ENCODE peak calls at places on chromosomes 3 and 15, in eight cellular contexts. One of them, this sample, is unnamed. For H3K4me1 and H3K27me3, the result is how much of the 10 kb centered on the place peaks cover.

GRCh38 chr3:55158345-55158744 is 230.5 kb upstream of the LRTM1 start:
- DNase-seq in heart left ventricle: no peak
- DNase-seq in adrenal gland: no peak
- DNase-seq in transverse colon: no peak
- DNase-seq in Peyer's patch: no peak
- DNase-seq in tibial nerve: no peak
- DNase-seq in HCT116: no peak
- DNase-seq in ovary: no peak
- DNase-seq in this sample: no peak

GRCh38 chr15:80920271-80920699 is 69.3 kb downstream of the MESD start:
- DNase-seq in adrenal gland: no peak
- DNase-seq in heart left ventricle: no peak
- DNase-seq in tibial nerve: no peak
- DNase-seq in ovary: no peak
- DNase-seq in transverse colon: no peak
- DNase-seq in HCT116: no peak
- DNase-seq in Peyer's patch: no peak
- DNase-seq in this sample: no peak

GRCh38 chr15:40776537-40777141 is 6.9 kb downstream of the C15orf62 start:
- DNase-seq in heart left ventricle: no peak
- DNase-seq in transverse colon: no peak
- DNase-seq in HCT116: no peak
- DNase-seq in tibial nerve: no peak
- DNase-seq in Peyer's patch: no peak
- DNase-seq in ovary: no peak
- DNase-seq in adrenal gland: peak
- DNase-seq in this sample: no peak

GRCh38 chr15:49232407-49232806 is 62.4 kb downstream of the GALK2 start:
- DNase-seq in tibial nerve: no peak
- DNase-seq in adrenal gland: no peak
- DNase-seq in heart left ventricle: no peak
- DNase-seq in HCT116: no peak
- DNase-seq in Peyer's patch: no peak
- DNase-seq in transverse colon: no peak
- DNase-seq in ovary: no peak
- DNase-seq in this sample: no peak

GRCh38 chr3:57233799-57234198 is 6.3 kb downstream of the APPL1 start:
- DNase-seq in tibial nerve: no peak
- DNase-seq in ovary: no peak
- DNase-seq in heart left ventricle: no peak
- DNase-seq in adrenal gland: no peak
- DNase-seq in Peyer's patch: no peak
- DNase-seq in HCT116: no peak
- DNase-seq in transverse colon: no peak
- DNase-seq in this sample: no peak

GRCh38 chr15:29621626-29622025 is 200.6 kb downstream of the TJP1 start:
- DNase-seq in Peyer's patch: no peak
- DNase-seq in tibial nerve: no peak
- DNase-seq in HCT116: no peak
- DNase-seq in transverse colon: no peak
- DNase-seq in heart left ventricle: no peak
- DNase-seq in adrenal gland: no peak
- DNase-seq in ovary: no peak
- DNase-seq in this sample: no peak

GRCh38 chr3:155744091-155744625 is 713 bp downstream of the PLCH1 start:
- DNase-seq in transverse colon: peak
- DNase-seq in heart left ventricle: peak
- DNase-seq in Peyer's patch: peak
- DNase-seq in tibial nerve: no peak
- DNase-seq in ovary: peak
- DNase-seq in HCT116: peak
- DNase-seq in adrenal gland: peak
- DNase-seq in this sample: peak

GRCh38 chr3:73669268-73669667 is 44.5 kb upstream of the PDZRN3 start:
- DNase-seq in tibial nerve: no peak
- DNase-seq in Peyer's patch: no peak
- DNase-seq in heart left ventricle: no peak
- DNase-seq in adrenal gland: peak
- DNase-seq in HCT116: no peak
- DNase-seq in ovary: no peak
- DNase-seq in transverse colon: no peak
- DNase-seq in this sample: no peak

GRCh38 chr15:59124261-59124660 is 19.3 kb downstream of the CCNB2 start:
- DNase-seq in HCT116: no peak
- DNase-seq in tibial nerve: no peak
- DNase-seq in transverse colon: peak
- DNase-seq in Peyer's patch: peak
- DNase-seq in adrenal gland: no peak
- DNase-seq in ovary: no peak
- DNase-seq in heart left ventricle: no peak
- DNase-seq in this sample: no peak

GRCh38 chr3:46417841-46418611 is 11.0 kb downstream of the CCRL2 start:
- DNase-seq in heart left ventricle: no peak
- DNase-seq in tibial nerve: no peak
- DNase-seq in Peyer's patch: no peak
- DNase-seq in adrenal gland: no peak
- DNase-seq in transverse colon: no peak
- DNase-seq in HCT116: no peak
- DNase-seq in ovary: no peak
- DNase-seq in this sample: no peak

GRCh38 chr15:77764095-77764494 is 131.4 kb upstream of the LINGO1 start:
- DNase-seq in tibial nerve: no peak
- DNase-seq in adrenal gland: no peak
- DNase-seq in Peyer's patch: no peak
- DNase-seq in transverse colon: no peak
- DNase-seq in heart left ventricle: no peak
- DNase-seq in ovary: no peak
- DNase-seq in HCT116: no peak
- DNase-seq in this sample: no peak

GRCh38 chr3:15861163-15861562 is 63.4 kb upstream of the ANKRD28 start:
- DNase-seq in adrenal gland: no peak
- DNase-seq in heart left ventricle: no peak
- DNase-seq in tibial nerve: no peak
- DNase-seq in transverse colon: no peak
- DNase-seq in ovary: no peak
- DNase-seq in Peyer's patch: no peak
- DNase-seq in HCT116: no peak
- DNase-seq in this sample: no peak

GRCh38 chr3:179563298-179563934 is 690 bp downstream of the ACTL6A start:
- DNase-seq in adrenal gland: peak
- DNase-seq in heart left ventricle: peak
- DNase-seq in transverse colon: peak
- DNase-seq in tibial nerve: peak
- DNase-seq in ovary: peak
- DNase-seq in Peyer's patch: peak
- DNase-seq in HCT116: peak
- DNase-seq in this sample: peak

GRCh38 chr3:126541628-126542339 is 16.9 kb downstream of the C3orf22 start:
- DNase-seq in heart left ventricle: peak
- DNase-seq in HCT116: no peak
- DNase-seq in ovary: peak
- DNase-seq in transverse colon: peak
- DNase-seq in Peyer's patch: peak
- DNase-seq in tibial nerve: no peak
- DNase-seq in adrenal gland: peak
- DNase-seq in this sample: peak

GRCh38 chr3:4805662-4806061 is 173.6 kb upstream of the BHLHE40 start:
- DNase-seq in Peyer's patch: no peak
- DNase-seq in ovary: no peak
- DNase-seq in adrenal gland: no peak
- DNase-seq in tibial nerve: no peak
- DNase-seq in heart left ventricle: no peak
- DNase-seq in transverse colon: no peak
- DNase-seq in HCT116: no peak
- DNase-seq in this sample: no peak

GRCh38 chr15:38251726-38252480 is 733 bp upstream of the SPRED1 start:
- DNase-seq in tibial nerve: peak
- DNase-seq in ovary: peak
- DNase-seq in transverse colon: peak
- DNase-seq in Peyer's patch: peak
- DNase-seq in heart left ventricle: peak
- DNase-seq in HCT116: peak
- DNase-seq in adrenal gland: peak
- DNase-seq in this sample: peak
- TF ChIP-seq POLR2A in tibial nerve: peak
- TF ChIP-seq POLR2A in ovary: peak
- TF ChIP-seq POLR2A in transverse colon: peak
- TF ChIP-seq POLR2A in Peyer's patch: peak
- TF ChIP-seq POLR2A in heart left ventricle: no peak
- TF ChIP-seq POLR2A in HCT116: peak
- TF ChIP-seq POLR2A in adrenal gland: no peak
- TF ChIP-seq POLR2A in this sample: no peak

DNA sequence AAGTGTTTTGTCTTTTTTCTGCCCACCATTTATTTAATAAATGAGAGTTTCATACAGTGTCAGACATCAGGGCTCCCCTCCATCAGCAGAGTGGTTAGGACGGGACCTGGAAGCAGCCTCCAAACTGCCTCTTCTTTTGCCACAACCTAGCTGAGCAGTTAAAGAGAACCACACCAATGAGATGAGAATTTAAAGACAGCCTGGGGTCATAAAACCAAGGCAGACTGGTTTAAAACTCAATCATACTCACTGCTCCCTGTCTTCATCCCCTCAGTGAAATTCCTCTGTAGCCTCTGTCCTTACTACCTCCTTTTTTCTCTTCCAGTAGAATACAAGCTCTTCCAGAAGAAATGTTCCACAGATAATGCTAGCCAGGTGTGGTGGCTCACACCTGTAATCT is 78.7 kb downstream of the WWTR1 start:
- DNase-seq in transverse colon: no peak
- DNase-seq in ovary: no peak
- DNase-seq in tibial nerve: no peak
- DNase-seq in HCT116: no peak
- DNase-seq in heart left ventricle: no peak
- DNase-seq in Peyer's patch: no peak
- DNase-seq in adrenal gland: no peak
- DNase-seq in this sample: no peak
- H3K4me1 ChIP-seq in transverse colon: under half
- H3K4me1 ChIP-seq in ovary: under half
- H3K4me1 ChIP-seq in tibial nerve: under half
- H3K4me1 ChIP-seq in HCT116: half or more
- H3K4me1 ChIP-seq in heart left ventricle: half or more
- H3K4me1 ChIP-seq in Peyer's patch: under half
- H3K4me1 ChIP-seq in adrenal gland: under half
- H3K4me1 ChIP-seq in this sample: under half

GRCh38 chr15:38069001-38069400 is 134.6 kb downstream of the TMCO5A start:
- DNase-seq in ovary: no peak
- DNase-seq in transverse colon: peak
- DNase-seq in adrenal gland: no peak
- DNase-seq in HCT116: no peak
- DNase-seq in tibial nerve: peak
- DNase-seq in heart left ventricle: no peak
- DNase-seq in Peyer's patch: no peak
- DNase-seq in this sample: no peak

GRCh38 chr15:38065721-38066120 is 131.3 kb downstream of the TMCO5A start:
- DNase-seq in ovary: no peak
- DNase-seq in HCT116: no peak
- DNase-seq in transverse colon: no peak
- DNase-seq in heart left ventricle: no peak
- DNase-seq in adrenal gland: no peak
- DNase-seq in Peyer's patch: no peak
- DNase-seq in tibial nerve: no peak
- DNase-seq in this sample: no peak

GRCh38 chr15:38068600-38068999 is 134.2 kb downstream of the TMCO5A start:
- DNase-seq in ovary: no peak
- DNase-seq in Peyer's patch: no peak
- DNase-seq in HCT116: no peak
- DNase-seq in transverse colon: no peak
- DNase-seq in adrenal gland: no peak
- DNase-seq in tibial nerve: no peak
- DNase-seq in heart left ventricle: no peak
- DNase-seq in this sample: no peak

GRCh38 chr15:38069506-38069905 is 135.1 kb downstream of the TMCO5A start:
- DNase-seq in heart left ventricle: no peak
- DNase-seq in HCT116: no peak
- DNase-seq in transverse colon: peak
- DNase-seq in Peyer's patch: peak
- DNase-seq in ovary: peak
- DNase-seq in adrenal gland: no peak
- DNase-seq in tibial nerve: peak
- DNase-seq in this sample: peak

GRCh38 chr15:38066612-38067011 is 132.2 kb downstream of the TMCO5A start:
- DNase-seq in Peyer's patch: no peak
- DNase-seq in adrenal gland: peak
- DNase-seq in ovary: no peak
- DNase-seq in HCT116: no peak
- DNase-seq in transverse colon: no peak
- DNase-seq in heart left ventricle: no peak
- DNase-seq in tibial nerve: no peak
- DNase-seq in this sample: peak
- H3K27me3 ChIP-seq in Peyer's patch: under half
- H3K27me3 ChIP-seq in adrenal gland: under half
- H3K27me3 ChIP-seq in ovary: under half
- H3K27me3 ChIP-seq in HCT116: under half
- H3K27me3 ChIP-seq in transverse colon: under half
- H3K27me3 ChIP-seq in heart left ventricle: under half
- H3K27me3 ChIP-seq in tibial nerve: under half
- H3K27me3 ChIP-seq in this sample: under half

DNA sequence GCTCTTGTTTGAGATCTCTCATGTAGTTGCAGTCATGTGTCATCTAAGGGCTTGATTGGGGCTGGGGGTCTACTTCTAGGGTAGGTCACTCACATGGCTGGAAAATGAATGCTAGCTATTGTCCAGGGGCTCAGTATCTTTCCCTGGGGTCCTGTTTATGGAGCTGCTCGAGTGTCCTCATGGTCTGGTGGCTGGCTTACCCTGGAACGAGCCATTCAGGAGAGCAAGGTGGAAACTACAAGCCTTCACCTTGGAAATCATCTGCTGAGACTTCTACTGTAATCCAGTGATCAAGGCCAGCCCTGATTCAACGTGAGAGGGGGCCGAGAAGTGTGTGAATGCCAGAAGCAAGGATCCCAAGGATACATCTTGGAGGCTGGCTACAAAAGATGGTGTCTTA is 16.2 kb upstream of the RHCG start:
- DNase-seq in ovary: no peak
- DNase-seq in heart left ventricle: no peak
- DNase-seq in HCT116: no peak
- DNase-seq in adrenal gland: no peak
- DNase-seq in transverse colon: no peak
- DNase-seq in Peyer's patch: no peak
- DNase-seq in tibial nerve: no peak
- DNase-seq in this sample: no peak
- TF ChIP-seq POLR2A in ovary: no peak
- TF ChIP-seq POLR2A in heart left ventricle: no peak
- TF ChIP-seq POLR2A in HCT116: no peak
- TF ChIP-seq POLR2A in adrenal gland: no peak
- TF ChIP-seq POLR2A in transverse colon: no peak
- TF ChIP-seq POLR2A in Peyer's patch: no peak
- TF ChIP-seq POLR2A in tibial nerve: no peak
- TF ChIP-seq POLR2A in this sample: no peak

GRCh38 chr15:67105065-67105951 is 39.9 kb downstream of the SMAD3 start:
- DNase-seq in tibial nerve: peak
- DNase-seq in Peyer's patch: peak
- DNase-seq in HCT116: peak
- DNase-seq in heart left ventricle: no peak
- DNase-seq in transverse colon: peak
- DNase-seq in adrenal gland: peak
- DNase-seq in ovary: peak
- DNase-seq in this sample: peak
- H3K4me1 ChIP-seq in tibial nerve: half or more
- H3K4me1 ChIP-seq in Peyer's patch: half or more
- H3K4me1 ChIP-seq in HCT116: half or more
- H3K4me1 ChIP-seq in heart left ventricle: half or more
- H3K4me1 ChIP-seq in transverse colon: under half
- H3K4me1 ChIP-seq in adrenal gland: under half
- H3K4me1 ChIP-seq in ovary: under half
- H3K4me1 ChIP-seq in this sample: under half

This sample was measured in testis.